ENCODE peak calls at places on chromosomes 6 and 20, in four cellular contexts. S is GM12878, R is HepG2, O is K562. E is an unnamed sample.

GRCh38 chr6:101178748-101179147 is 214.8 kb upstream of the GRIK2 start:
- DNase-seq in R (no peak), S (no peak), O (no peak), E (no peak)

GRCh38 chr6:74899416-74899815 is 306.4 kb downstream of the COL12A1 start:
- DNase-seq in O (no peak), S (no peak), R (peak), E (no peak)

GRCh38 chr6:168368063-168368835 is 48.7 kb upstream of the DACT2 start:
- DNase-seq in R (no peak), S (no peak), O (no peak), E (no peak)

GRCh38 chr20:3563113-3563512 is 92.3 kb downstream of the ATRN start:
- DNase-seq in O (no peak), R (no peak), S (no peak), E (no peak)

GRCh38 chr6:138196142-138196738 is 22.1 kb downstream of the PBOV1 start:
- DNase-seq in O (no peak), R (no peak), S (no peak), E (no peak)

GRCh38 chr6:15183979-15184378 is 61.9 kb upstream of the JARID2 start:
- DNase-seq in R (no peak), S (no peak), O (no peak), E (no peak)

GRCh38 chr6:28940294-28940858 is 16.6 kb upstream of the TRIM27 start:
- DNase-seq in R (peak), O (peak), S (peak), E (peak)

GRCh38 chr20:62274332-62275262 is 28.2 kb upstream of the ADRM1 start:
- DNase-seq in S (no peak), O (peak), R (no peak), E (no peak)

GRCh38 chr6:38161754-38162492 is 342.4 kb downstream of the ZFAND3 start:
- DNase-seq in O (no peak), S (no peak), R (no peak), E (no peak)

GRCh38 chr6:139337830-139338229 is 36.6 kb downstream of the CITED2 start:
- DNase-seq in O (no peak), R (no peak), S (no peak), E (no peak)

GRCh38 chr20:63137851-63138415 is 78.0 kb downstream of the YTHDF1 start:
- DNase-seq in O (no peak), R (no peak), S (no peak), E (no peak)

GRCh38 chr6:47545223-47545622 is 67.6 kb downstream of the CD2AP start:
- DNase-seq in S (no peak), O (no peak), R (no peak), E (no peak)

GRCh38 chr6:90086517-90086916 is 192.2 kb downstream of the GJA10 start:
- DNase-seq in O (no peak), S (no peak), R (no peak), E (no peak)

GRCh38 chr6:169677096-169677495 is 24.7 kb downstream of the WDR27 start:
- DNase-seq in O (no peak), S (no peak), R (no peak), E (no peak)

GRCh38 chr6:43260791-43261190 is 17.5 kb downstream of the TTBK1 start:
- DNase-seq in S (no peak), O (no peak), R (no peak), E (no peak)
- TF ChIP-seq SMC3 in S (no peak), O (no peak), R (no peak), E (no peak)

GRCh38 chr20:32997431-32997830 is 6.8 kb downstream of the SUN5 start:
- DNase-seq in S (no peak), R (no peak), O (no peak), E (no peak)
- TF ChIP-seq GABPA in S (no peak), R (no peak), O (no peak), E (no peak)

GRCh38 chr20:20227013-20227571 is 140.8 kb upstream of the INSM1 start:
- DNase-seq in S (no peak), R (no peak), O (no peak), E (no peak)

GRCh38 chr20:20231528-20232298 is 136.2 kb upstream of the INSM1 start:
- DNase-seq in S (no peak), O (no peak), R (no peak), E (no peak)

GRCh38 chr20:20230741-20231140 is 137.2 kb upstream of the INSM1 start:
- DNase-seq in O (no peak), R (no peak), S (no peak), E (no peak)

GRCh38 chr20:20228351-20228750 is 139.6 kb upstream of the INSM1 start:
- DNase-seq in O (no peak), R (no peak), S (no peak), E (no peak)

GRCh38 chr20:20229595-20229994 is 138.3 kb upstream of the INSM1 start:
- DNase-seq in R (no peak), S (no peak), O (no peak), E (no peak)
- TF ChIP-seq SMC3 in R (no peak), S (no peak), O (no peak), E (no peak)

DNA sequence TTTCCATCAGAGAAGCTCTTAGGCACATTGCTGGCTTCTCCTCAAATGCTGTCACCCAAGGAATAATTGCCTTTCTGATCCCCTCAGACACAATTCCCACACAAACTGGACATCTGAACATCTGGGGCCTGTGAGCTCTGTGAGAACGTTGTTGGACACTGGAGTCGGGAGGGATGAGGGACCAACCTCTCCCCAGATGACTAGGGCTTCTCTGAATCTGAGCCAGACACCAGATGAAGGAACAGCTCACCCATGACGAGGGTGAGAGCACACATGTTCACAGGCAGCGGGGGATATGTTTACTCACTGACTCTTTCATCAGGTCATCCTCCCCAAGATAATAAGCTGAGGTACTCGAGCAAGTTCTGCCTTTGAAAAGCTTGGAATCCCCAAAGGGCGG is 283.9 kb upstream of the SUPT3H start:
- DNase-seq in S (no peak), O (no peak), R (no peak), E (no peak)
- TF ChIP-seq GABPA in S (no peak), O (no peak), R (no peak), E (no peak)

GRCh38 chr6:158410784-158411183 is 98.5 kb downstream of the TULP4 start:
- DNase-seq in R (no peak), O (no peak), S (no peak), E (no peak)
- TF ChIP-seq SMC3 in R (no peak), O (no peak), S (no peak), E (no peak)